ENCODE peak calls at places on chromosomes 3 and 15, in seven cellular contexts. P is H9, H is H1, X is mesendoderm, L is IMR-90, V is trophoblast cell, E is mesenchymal stem cell. B is an unnamed sample.

GRCh38 chr3:73175698-73176097 is 114.2 kb downstream of the EBLN2 start:
- DNase-seq in H (no peak), V (no peak), L (no peak), E (no peak), P (no peak), X (peak; percentile 47), B (no peak)

GRCh38 chr15:65833501-65834220 is 35.6 kb upstream of the RAB11A start:
- DNase-seq in L (no peak), H (no peak), X (no peak), P (no peak), V (no peak), E (no peak), B (no peak)

GRCh38 chr3:141326123-141326522 is 42.2 kb upstream of the ZBTB38 start:
- DNase-seq in H (no peak), E (no peak), X (no peak), V (no peak), L (no peak), P (no peak), B (no peak)

GRCh38 chr3:42742688-42743087 is 30.4 kb downstream of the CCDC13 start:
- DNase-seq in E (no peak), L (no peak), X (no peak), H (no peak), V (no peak), P (peak; percentile 12), B (no peak)

GRCh38 chr15:56798639-56799038 is 65.3 kb upstream of the ZNF280D start:
- DNase-seq in L (peak; percentile 10), E (no peak), P (no peak), H (no peak), V (no peak), X (no peak), B (no peak)

GRCh38 chr15:40320931-40321371 is 2.5 kb upstream of the INAFM2 start:
- DNase-seq in X (peak; percentile 78), L (peak; percentile 67), P (no peak), H (no peak), V (peak; percentile 31), E (peak; percentile 80), B (no peak)

GRCh38 chr15:46386356-46386755 is 751.5 kb downstream of the SQOR start:
- DNase-seq in P (no peak), X (no peak), V (no peak), H (no peak), E (peak; percentile 1), L (no peak), B (no peak)

GRCh38 chr15:31347981-31348803 is 21.6 kb downstream of the KLF13 start:
- DNase-seq in X (no peak), H (no peak), E (no peak), V (no peak), P (no peak), L (no peak), B (no peak)

GRCh38 chr3:124584245-124584551 is 146.1 kb upstream of the UMPS start:
- DNase-seq in P (no peak), V (no peak), E (no peak), L (no peak), X (no peak), H (no peak), B (no peak)

GRCh38 chr3:128807186-128807830 is 72.1 kb upstream of the ACAD9 start:
- DNase-seq in V (no peak), P (no peak), X (no peak), E (no peak), H (no peak), L (no peak), B (no peak)

GRCh38 chr3:104606812-104607211 is 759.9 kb upstream of the ALCAM start:
- DNase-seq in P (no peak), E (no peak), H (no peak), X (no peak), V (no peak), L (no peak), B (no peak)

GRCh38 chr3:114404590-114404989 is 110.8 kb downstream of the TIGIT start:
- DNase-seq in X (no peak), P (no peak), H (no peak), V (no peak), E (peak; percentile 52), L (peak; percentile 61), B (no peak)

GRCh38 chr3:52721002-52721741 is 15.3 kb downstream of the SPCS1 start:
- DNase-seq in E (peak; percentile 28), V (no peak), X (no peak), L (no peak), P (no peak), H (no peak), B (no peak)

GRCh38 chr3:182979719-182980191 is 583 bp downstream of the DCUN1D1 start:
- DNase-seq in E (peak; percentile 45), L (peak; percentile 5), X (peak; percentile 63), H (no peak), P (no peak), V (peak; percentile 4), B (peak; percentile 30)

GRCh38 chr3:77102916-77103769 is 63.2 kb downstream of the ROBO2 start:
- DNase-seq in V (no peak), H (no peak), L (peak; percentile 39), P (no peak), X (peak; percentile 4), E (no peak), B (no peak)

GRCh38 chr3:10845839-10846656 is 30.0 kb downstream of the SLC6A11 start:
- DNase-seq in V (no peak), L (no peak), H (no peak), X (no peak), E (no peak), P (no peak), B (no peak)

GRCh38 chr3:125440970-125441369 is 65.8 kb upstream of the ZNF148 start:
- DNase-seq in L (no peak), H (no peak), E (no peak), P (no peak), X (no peak), V (no peak), B (no peak)

GRCh38 chr3:58175429-58176184 is 35.2 kb downstream of the DNASE1L3 start:
- DNase-seq in X (peak; percentile 73), P (no peak), V (peak; percentile 36), L (peak; percentile 46), E (peak; percentile 37), H (no peak), B (no peak)

GRCh38 chr3:133038089-133038730 is at the start of gene TMEM108:
- DNase-seq in E (peak; percentile 34), H (peak; percentile 82), P (peak; percentile 97), V (peak; percentile 75), L (peak; percentile 58), X (peak; percentile 94), B (peak; percentile 87)

GRCh38 chr3:133042778-133043177 is 4.6 kb downstream of the TMEM108 start:
- DNase-seq in P (no peak), H (no peak), L (peak; percentile 8), V (no peak), E (no peak), X (no peak), B (no peak)

GRCh38 chr3:133038731-133039398 is 674 bp downstream of the TMEM108 start:
- DNase-seq in X (peak; percentile 69), L (no peak), E (no peak), V (peak; percentile 50), P (peak; percentile 54), H (no peak), B (peak; percentile 42)

GRCh38 chr3:133041524-133041829 is 3.3 kb downstream of the TMEM108 start:
- DNase-seq in V (no peak), P (no peak), X (no peak), H (no peak), L (no peak), E (no peak), B (no peak)

DNA sequence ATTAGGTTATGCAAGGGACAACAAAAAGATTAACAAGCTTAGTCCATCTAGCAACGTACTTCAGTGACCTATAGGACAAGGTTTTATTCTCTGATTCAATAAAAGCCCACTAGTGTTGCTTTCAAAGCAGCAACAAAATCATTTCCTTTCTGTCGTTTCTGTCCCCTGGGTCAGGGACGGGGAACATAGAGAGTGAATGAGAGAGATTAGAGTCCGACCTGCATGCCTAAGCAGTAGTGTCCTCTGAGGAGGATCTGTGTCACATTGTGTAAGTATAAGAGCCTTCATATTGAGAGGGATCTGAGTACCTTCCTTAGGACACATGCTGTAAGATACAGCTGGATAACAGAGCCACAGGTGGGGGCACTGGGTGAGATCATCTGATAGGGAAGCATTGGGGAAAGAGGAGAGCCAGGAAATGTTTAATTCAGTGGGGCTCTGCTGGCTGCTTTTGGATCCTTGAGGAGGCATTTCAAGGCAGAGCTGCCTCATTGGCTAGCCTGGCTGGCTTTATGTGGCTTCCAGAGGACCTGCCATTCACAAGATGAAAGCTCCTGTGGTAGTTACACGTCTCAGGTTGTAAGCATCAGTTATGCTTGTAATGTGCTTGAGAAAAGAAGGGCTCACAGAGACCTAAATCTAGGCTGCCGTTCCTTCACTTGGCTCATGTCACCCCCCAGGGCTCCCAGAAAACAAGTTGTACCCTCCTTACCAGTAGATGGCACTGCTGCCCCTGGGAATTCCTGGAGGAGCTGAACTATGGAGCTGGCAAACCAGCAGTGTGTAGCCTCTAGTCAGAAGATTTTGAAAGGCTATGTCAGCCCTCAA is 2.7 kb downstream of the TMEM108 start:
- DNase-seq in P (peak; percentile 80), V (peak; percentile 78), L (peak; percentile 71), E (peak; percentile 66), X (peak; percentile 87), H (peak; percentile 47), B (peak; percentile 83)
- H2BK5ac ChIP-seq in P (no peak overlapping the region), V (no peak overlapping the region), L (no peak overlapping the region), E (no peak overlapping the region), X (no peak overlapping the region), H (no peak overlapping the region), B (no peak overlapping the region)

DNA sequence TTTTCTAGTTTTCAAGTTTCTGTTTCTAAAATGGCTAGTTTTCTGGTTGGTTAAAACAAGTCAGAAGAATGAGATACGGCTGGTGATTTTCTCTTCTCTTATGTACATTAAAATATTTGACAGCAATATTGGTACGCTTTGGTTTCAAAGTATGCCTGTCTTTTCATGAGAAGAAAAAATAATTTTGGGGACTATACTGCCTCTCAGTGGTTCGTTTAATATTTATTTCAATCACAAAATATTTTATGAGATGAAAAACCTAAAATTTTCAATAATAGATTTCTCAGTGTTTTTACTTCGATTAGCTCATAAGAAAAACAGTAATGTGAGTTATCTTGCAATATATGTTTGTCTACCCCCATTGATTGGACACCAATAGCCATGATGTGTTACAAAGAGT is 72.8 kb upstream of the AADACL2 start:
- DNase-seq in X (no peak), L (no peak), E (peak; percentile 6), H (no peak), V (no peak), P (no peak), B (no peak)
- H2AK5ac ChIP-seq in X (no peak overlapping the region), L (no peak overlapping the region), E (no peak overlapping the region), H (no peak overlapping the region), V (no peak overlapping the region), P (no peak overlapping the region), B (no peak overlapping the region)

GRCh38 chr15:70729164-70729563 is 34.2 kb downstream of the UACA start:
- DNase-seq in V (no peak), H (no peak), P (no peak), X (no peak), E (no peak), L (no peak), B (no peak)
- H2BK5ac ChIP-seq in V (no peak overlapping the region), H (no peak overlapping the region), P (no peak overlapping the region), X (no peak overlapping the region), E (no peak overlapping the region), L (no peak overlapping the region), B (no peak overlapping the region)

GRCh38 chr3:80334534-80334933 is 566.7 kb upstream of the ROBO1 start:
- DNase-seq in H (no peak), L (no peak), V (no peak), E (no peak), X (no peak), P (no peak), B (no peak)

DNA sequence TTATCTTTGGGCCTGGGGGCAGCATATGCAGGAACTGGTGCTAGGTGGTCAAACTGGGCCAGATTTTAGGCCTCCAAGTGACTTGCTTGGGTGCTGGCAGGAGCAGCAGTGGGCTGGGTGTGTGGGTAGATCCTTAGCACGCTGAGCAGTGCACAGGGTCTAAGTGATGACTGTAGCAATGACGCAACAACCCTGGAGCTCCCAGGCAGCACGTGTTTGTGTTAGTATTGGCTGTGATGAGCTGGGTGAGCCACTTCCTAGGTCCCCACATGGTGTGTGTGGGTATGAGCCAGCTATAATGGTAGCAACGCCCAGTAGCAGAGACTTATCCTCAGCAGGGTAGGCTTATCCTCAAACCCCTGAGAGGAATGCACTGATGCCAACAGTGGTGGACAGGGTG is 570.6 kb upstream of the ROBO1 start:
- DNase-seq in X (no peak), L (no peak), P (no peak), V (no peak), E (no peak), H (no peak), B (no peak)
- H2AK5ac ChIP-seq in X (no peak overlapping the region), L (no peak overlapping the region), P (no peak overlapping the region), V (no peak overlapping the region), E (no peak overlapping the region), H (no peak overlapping the region), B (no peak overlapping the region)

B was measured in neuronal stem cell.